ENCODE peak calls at places on chromosomes 6 and 20, in five cellular contexts. Z is SJCRH30, M is fibroblast of lung, T is IMR-90, H is colonic mucosa. E is an unnamed sample.

GRCh38 chr6:24854077-24854670 is 55.5 kb upstream of the ARMH2 start:
- DNase-seq in H (no peak), T (no peak), M (no peak), Z (peak; percentile 39), E (no peak)

GRCh38 chr6:43630980-43631619 is 2.0 kb upstream of the GTPBP2 start:
- DNase-seq in H (no peak), Z (no peak), M (no peak), T (no peak), E (no peak)

GRCh38 chr6:106546322-106547052 is 82.8 kb downstream of the RTN4IP1 start:
- DNase-seq in Z (no peak), T (peak; percentile 84), H (no peak), M (peak; percentile 86), E (no peak)

GRCh38 chr6:84271086-84271716 is 43.8 kb upstream of the CEP162 start:
- DNase-seq in M (no peak), T (no peak), H (no peak), Z (no peak), E (no peak)

GRCh38 chr20:20820780-20821495 is 108.5 kb upstream of the RALGAPA2 start:
- DNase-seq in M (no peak), T (no peak), Z (peak; percentile 81), H (no peak), E (no peak)

GRCh38 chr6:36319436-36319762 is 17.3 kb downstream of the BNIP5 start:
- DNase-seq in H (peak; percentile 90), Z (no peak), M (no peak), T (no peak), E (no peak)

GRCh38 chr20:1943267-1944002 is 48.2 kb downstream of the SIRPA start:
- DNase-seq in T (no peak), H (peak; percentile 30), Z (no peak), M (no peak), E (no peak)

GRCh38 chr6:30007132-30007764 is 53.8 kb upstream of the POLR1H start:
- DNase-seq in Z (no peak), H (peak; percentile 66), T (no peak), M (no peak), E (no peak)

GRCh38 chr20:56427797-56428196 is 15.7 kb downstream of the CASS4 start:
- DNase-seq in H (no peak), M (no peak), T (no peak), Z (no peak), E (no peak)

GRCh38 chr20:39886650-39887190 is 802.3 kb downstream of the MAFB start:
- DNase-seq in H (no peak), M (no peak), Z (peak; percentile 21), T (no peak), E (no peak)

GRCh38 chr6:110181131-110182027 is 1.2 kb downstream of the CDC40 start:
- DNase-seq in H (no peak), Z (peak; percentile 5), M (no peak), T (peak; percentile 18), E (no peak)

GRCh38 chr6:31187780-31188194 is 17.3 kb upstream of the POU5F1 start:
- DNase-seq in H (peak; percentile 65), M (no peak), Z (peak; percentile 29), T (no peak), E (no peak)

GRCh38 chr6:37239950-37240713 is 17.4 kb upstream of the TBC1D22B start:
- DNase-seq in T (peak; percentile 99), Z (peak; percentile 97), H (peak; percentile 94), M (peak; percentile 99), E (peak; percentile 96)

GRCh38 chr6:151321438-151321837 is 69.9 kb downstream of the ZBTB2 start:
- DNase-seq in Z (no peak), M (no peak), H (no peak), T (no peak), E (no peak)

GRCh38 chr6:24797596-24798216 is 1.0 kb downstream of the ARMH2 start:
- DNase-seq in H (no peak), T (no peak), M (peak; percentile 13), Z (no peak), E (no peak)

GRCh38 chr20:47521059-47521808 is 19.5 kb downstream of the NCOA3 start:
- DNase-seq in M (no peak), T (no peak), Z (peak; percentile 25), H (no peak), E (no peak)

GRCh38 chr6:46688966-46689335 is 1.3 kb downstream of the TDRD6 start:
- DNase-seq in Z (no peak), H (no peak), T (no peak), M (no peak), E (no peak)

GRCh38 chr6:155142902-155143609 is 120.8 kb upstream of the CLDN20 start:
- DNase-seq in H (no peak), M (no peak), Z (peak; percentile 33), T (peak; percentile 33), E (no peak)

GRCh38 chr6:157469378-157469777 is 88.4 kb downstream of the ZDHHC14 start:
- DNase-seq in M (no peak), H (no peak), T (no peak), Z (no peak), E (no peak)

GRCh38 chr20:24502661-24503060 is 33.2 kb downstream of the SYNDIG1 start:
- DNase-seq in M (peak; percentile 47), T (no peak), H (peak; percentile 9), Z (no peak), E (no peak)

GRCh38 chr6:161104966-161105365 is 113.4 kb downstream of the MAP3K4 start:
- DNase-seq in M (peak; percentile 63), H (no peak), T (peak; percentile 33), Z (no peak), E (no peak)

GRCh38 chr20:34062651-34063482 is 49.2 kb downstream of the EIF2S2 start:
- DNase-seq in T (peak; percentile 62), Z (no peak), H (no peak), M (peak; percentile 48), E (no peak)

GRCh38 chr6:71197770-71198169 is 90.8 kb upstream of the OGFRL1 start:
- DNase-seq in T (peak; percentile 81), H (no peak), M (peak; percentile 91), Z (no peak), E (no peak)

GRCh38 chr20:3218307-3218988 is 9.2 kb downstream of the ITPA start:
- DNase-seq in T (no peak), M (no peak), Z (peak; percentile 49), H (peak; percentile 62), E (no peak)

GRCh38 chr6:1890071-1890470 is 280.4 kb downstream of the FOXC1 start:
- DNase-seq in T (no peak), Z (no peak), M (peak; percentile 59), H (no peak), E (no peak)

GRCh38 chr6:37168809-37169457 is 1.0 kb upstream of the PIM1 start:
- DNase-seq in Z (no peak), H (no peak), M (no peak), T (no peak), E (no peak)

GRCh38 chr6:67854098-67854497 is 781.0 kb upstream of the ADGRB3 start:
- DNase-seq in M (peak; percentile 11), H (no peak), Z (no peak), T (no peak), E (no peak)

GRCh38 chr6:36757943-36758508 is 60.4 kb downstream of the RAB44 start:
- DNase-seq in T (no peak), H (no peak), Z (no peak), M (no peak), E (no peak)

GRCh38 chr20:12715371-12715770 is 293.4 kb upstream of the SPTLC3 start:
- DNase-seq in H (no peak), Z (no peak), M (no peak), T (no peak), E (no peak)

DNA sequence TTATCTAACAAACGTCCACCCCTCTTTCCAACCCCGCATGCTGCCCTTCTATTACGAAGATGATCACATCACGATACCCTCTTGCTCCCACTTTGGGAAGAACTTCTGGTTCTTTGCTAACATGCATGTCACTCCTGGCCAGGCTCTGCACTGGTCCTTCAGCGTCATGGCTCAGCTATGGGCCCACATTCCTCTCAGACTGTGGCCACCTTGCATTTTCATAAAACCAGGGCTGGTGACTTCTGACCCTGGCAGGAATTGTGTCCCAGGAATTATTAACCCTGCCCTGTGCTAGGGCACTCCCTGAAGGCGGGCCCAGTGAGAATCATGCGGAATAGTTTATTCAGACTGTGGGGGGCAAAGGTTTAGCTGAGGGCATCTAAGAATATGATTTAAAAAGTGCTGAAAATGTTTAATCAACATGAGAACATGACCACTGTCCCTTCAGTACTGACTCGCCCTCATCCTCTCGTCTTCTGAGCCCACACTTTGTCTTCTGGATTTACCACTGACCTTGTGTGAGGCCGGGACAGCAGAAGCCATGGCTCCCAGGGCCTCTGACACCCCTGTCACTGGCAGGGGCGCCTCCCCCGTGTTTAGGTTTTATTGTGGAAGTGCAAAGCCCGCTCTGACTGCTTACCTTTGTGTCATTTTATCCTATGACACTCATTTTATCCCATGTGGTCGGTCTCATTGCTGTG is 38.1 kb upstream of the THBS2 start:
- DNase-seq in H (no peak), M (peak; percentile 34), Z (no peak), T (no peak), E (no peak)
- H3K27ac ChIP-seq in H (no peak overlapping the region), M (peak overlapping the region; percentile 32), Z (no peak overlapping the region), T (peak overlapping the region; percentile 81), E (no peak overlapping the region)

DNA sequence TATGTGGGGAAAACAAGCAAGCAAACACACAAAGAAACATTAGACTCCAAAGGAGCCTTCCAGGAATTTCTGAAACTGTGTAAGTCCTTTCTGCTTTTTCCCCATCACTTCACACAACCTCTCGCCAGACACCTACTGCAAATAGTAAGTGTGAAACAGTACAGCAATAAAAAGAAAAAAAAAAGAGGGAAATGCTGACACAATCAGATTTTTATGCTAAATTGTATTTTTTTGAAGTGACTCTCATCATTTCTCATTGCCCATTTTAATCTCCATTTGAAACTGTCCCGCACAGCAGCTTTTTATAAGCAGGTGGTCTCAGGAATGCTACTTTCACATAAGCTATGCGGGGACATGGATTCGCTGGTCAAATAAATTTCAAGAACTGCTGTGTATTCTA is 140.0 kb upstream of the TSHZ2 start:
- DNase-seq in H (no peak), Z (no peak), M (no peak), T (no peak), E (no peak)
- H3K27ac ChIP-seq in H (no peak overlapping the region), Z (no peak overlapping the region), M (no peak overlapping the region), T (no peak overlapping the region), E (no peak overlapping the region)

GRCh38 chr6:8658391-8658790 is 223.0 kb upstream of the SLC35B3 start:
- DNase-seq in M (no peak), T (no peak), Z (peak; percentile 53), H (no peak), E (no peak)
- H3K27ac ChIP-seq in M (no peak overlapping the region), T (no peak overlapping the region), Z (peak overlapping the region; percentile 22), H (no peak overlapping the region), E (no peak overlapping the region)

DNA sequence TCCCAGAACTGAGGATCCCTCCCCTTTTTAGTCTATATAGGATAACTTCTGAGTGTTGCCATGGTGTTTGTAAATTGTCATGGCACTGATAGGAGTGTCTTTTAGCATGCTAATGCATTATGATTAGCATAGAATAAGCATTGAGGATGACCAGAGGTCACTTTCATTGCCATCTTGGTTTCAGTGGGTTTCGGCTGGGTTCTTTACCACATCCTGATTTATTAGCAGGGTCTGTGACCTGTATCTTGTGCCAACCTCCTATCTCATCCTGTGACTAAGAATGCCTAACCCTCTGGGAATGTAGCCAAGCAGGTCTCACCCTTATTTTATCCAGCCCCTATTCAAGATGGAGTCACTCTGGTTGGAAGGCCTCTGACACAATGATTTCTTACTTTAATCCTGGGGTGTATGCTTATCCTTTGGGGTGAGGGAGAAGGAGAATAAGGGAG is 19.6 kb downstream of the WFDC2 start:
- DNase-seq in H (no peak), M (peak; percentile 21), T (no peak), Z (no peak), E (no peak)
- H3K27ac ChIP-seq in H (no peak overlapping the region), M (no peak overlapping the region), T (no peak overlapping the region), Z (no peak overlapping the region), E (no peak overlapping the region)

GRCh38 chr6:3549314-3549940 is 92.6 kb upstream of the SLC22A23 start:
- DNase-seq in H (no peak), T (no peak), M (no peak), Z (no peak), E (no peak)
- H3K27ac ChIP-seq in H (no peak overlapping the region), T (no peak overlapping the region), M (no peak overlapping the region), Z (no peak overlapping the region), E (no peak overlapping the region)

E was measured in coronary artery.